ENCODE peak calls at places on chromosomes 13 and 19, in seven cellular contexts. I is kidney epithelial cell, T is HFFc6, O is PC-3, W is neural progenitor cell, G is neural crest cell, M is mammary epithelial cell. F is an unnamed sample.

GRCh38 chr19:4044927-4045557 is 21.7 kb downstream of the ZBTB7A start:
- DNase-seq in W (no peak), G (no peak), O (no peak), M (no peak), I (no peak), T (no peak), F (no peak)

GRCh38 chr19:52936151-52936957 is 13.1 kb upstream of the ZNF888 start:
- DNase-seq in O (no peak), M (no peak), W (no peak), T (no peak), G (no peak), I (no peak), F (no peak)

GRCh38 chr19:52516191-52516590 is 11.3 kb upstream of the ZNF808 start:
- DNase-seq in T (no peak), M (no peak), G (no peak), W (no peak), I (no peak), O (no peak), F (no peak)

GRCh38 chr19:53577968-53578367 is 40.0 kb downstream of the ZNF331 start:
- DNase-seq in O (no peak), M (no peak), G (no peak), I (no peak), T (no peak), W (no peak), F (no peak)

GRCh38 chr13:95267662-95268369 is 33.4 kb downstream of the ABCC4 start:
- DNase-seq in I (peak), G (no peak), W (no peak), O (peak), M (peak), T (peak), F (no peak)

GRCh38 chr13:44758595-44759221 is 182.6 kb upstream of the TSC22D1 start:
- DNase-seq in G (no peak), T (peak), O (peak), I (peak), W (no peak), M (peak), F (no peak)

GRCh38 chr13:40477623-40478608 is 188.5 kb downstream of the FOXO1 start:
- DNase-seq in O (no peak), W (peak), M (no peak), G (no peak), I (no peak), T (no peak), F (no peak)

GRCh38 chr19:33064117-33064777 is 441 bp downstream of the RHPN2 start:
- DNase-seq in T (no peak), O (peak), I (no peak), G (no peak), W (no peak), M (no peak), F (no peak)

GRCh38 chr13:28568286-28568685 is 73.4 kb upstream of the FLT1 start:
- DNase-seq in W (no peak), M (no peak), G (no peak), O (no peak), T (no peak), I (no peak), F (no peak)

GRCh38 chr19:8965887-8966286 is 44.3 kb downstream of the MUC16 start:
- DNase-seq in G (no peak), M (no peak), T (no peak), I (no peak), O (no peak), W (no peak), F (no peak)

GRCh38 chr19:2138061-2138728 is 13.2 kb downstream of the AP3D1 start:
- DNase-seq in T (no peak), G (no peak), M (no peak), I (no peak), O (no peak), W (no peak), F (no peak)

GRCh38 chr13:107203146-107203847 is 635.4 kb upstream of the ARGLU1 start:
- DNase-seq in M (no peak), W (peak), G (peak), I (no peak), T (peak), O (peak), F (peak)

GRCh38 chr13:79647518-79647917 is 166.6 kb downstream of the NDFIP2 start:
- DNase-seq in T (no peak), G (no peak), I (peak), M (peak), W (no peak), O (peak), F (no peak)

GRCh38 chr19:17775245-17775927 is 19.6 kb upstream of the B3GNT3 start:
- DNase-seq in T (peak), O (peak), M (no peak), G (peak), W (peak), I (no peak), F (no peak)

GRCh38 chr13:65454403-65454802 is 1775.7 kb downstream of the PCDH9 start:
- DNase-seq in M (no peak), G (no peak), O (no peak), W (no peak), T (no peak), I (no peak), F (no peak)

GRCh38 chr13:77492982-77493381 is 42.5 kb upstream of the SCEL start:
- DNase-seq in M (peak), O (peak), T (no peak), W (no peak), I (no peak), G (no peak), F (peak)

GRCh38 chr19:29526730-29527499 is 1.1 kb downstream of the VSTM2B start:
- DNase-seq in M (peak), T (no peak), G (no peak), O (no peak), I (no peak), W (peak), F (peak)

GRCh38 chr13:107374038-107374437 is 806.1 kb upstream of the ARGLU1 start:
- DNase-seq in M (no peak), T (no peak), G (no peak), O (no peak), I (no peak), W (no peak), F (no peak)

GRCh38 chr19:33193864-33194362 is at the start of gene LRP3:
- DNase-seq in I (no peak), G (peak), W (peak), T (no peak), O (peak), M (no peak), F (peak)

GRCh38 chr13:30841161-30841560 is 64.9 kb upstream of the MEDAG start:
- DNase-seq in I (peak), T (no peak), M (no peak), G (no peak), O (no peak), W (no peak), F (no peak)

GRCh38 chr13:21034602-21035190 is 26.7 kb downstream of the LATS2 start:
- DNase-seq in I (peak), T (no peak), W (peak), M (no peak), G (no peak), O (peak), F (no peak)

GRCh38 chr13:21674271-21675009 is 3.6 kb downstream of the FGF9 start:
- DNase-seq in I (no peak), G (peak), O (no peak), M (no peak), T (no peak), W (peak), F (no peak)

GRCh38 chr19:16825312-16826168 is 3.7 kb upstream of the SIN3B start:
- DNase-seq in T (peak), O (no peak), W (peak), G (no peak), M (peak), I (peak), F (no peak)

GRCh38 chr19:19259741-19260140 is 13.4 kb downstream of the TM6SF2 start:
- DNase-seq in W (peak), T (no peak), G (no peak), M (peak), I (no peak), O (peak), F (no peak)

GRCh38 chr13:51562011-51562671 is 22.1 kb upstream of the WDFY2 start:
- DNase-seq in T (no peak), G (no peak), I (no peak), W (no peak), O (no peak), M (no peak), F (no peak)

GRCh38 chr13:111031531-111031961 is 83.6 kb upstream of the ARHGEF7 start:
- DNase-seq in G (no peak), O (peak), M (peak), W (no peak), T (peak), I (no peak), F (no peak)

GRCh38 chr13:101140936-101141335 is 275.4 kb downstream of the NALCN start:
- DNase-seq in G (no peak), W (no peak), O (no peak), M (no peak), I (no peak), T (no peak), F (no peak)

GRCh38 chr13:101945435-101945834 is 456.4 kb downstream of the FGF14 start:
- DNase-seq in I (no peak), O (no peak), M (no peak), W (peak), T (no peak), G (no peak), F (no peak)

GRCh38 chr13:104483631-104484030 is 1417.4 kb upstream of the SLC10A2 start:
- DNase-seq in I (no peak), M (no peak), O (no peak), G (no peak), T (no peak), W (no peak), F (no peak)

GRCh38 chr19:6056801-6057650 is 53.3 kb downstream of the RFX2 start:
- DNase-seq in O (peak), M (peak), G (no peak), T (peak), I (peak), W (no peak), F (no peak)

GRCh38 chr13:35499131-35500051 is 22.9 kb upstream of the MAB21L1 start:
- DNase-seq in M (no peak), I (no peak), G (no peak), W (peak), O (no peak), T (no peak), F (no peak)

GRCh38 chr13:99626461-99627082 is 125.3 kb downstream of the TM9SF2 start:
- DNase-seq in I (peak), W (peak), T (peak), M (peak), O (peak), G (no peak), F (no peak)

GRCh38 chr19:37905936-37906867 is at the start of gene WDR87:
- DNase-seq in G (peak), T (peak), O (peak), M (peak), W (peak), I (no peak), F (peak)

GRCh38 chr13:49443327-49443688 is 556 bp downstream of the CAB39L start:
- DNase-seq in M (no peak), O (peak), G (no peak), T (no peak), I (no peak), W (peak), F (no peak)

GRCh38 chr19:19409235-19410030 is 4.0 kb downstream of the GATAD2A start:
- DNase-seq in T (no peak), I (no peak), M (peak), W (peak), O (peak), G (no peak), F (no peak)

GRCh38 chr13:112885782-112886268 is 83.2 kb upstream of the MCF2L start:
- DNase-seq in I (peak), M (peak), W (peak), O (peak), T (peak), G (peak), F (peak)

GRCh38 chr13:82076421-82076820 is 1735.5 kb upstream of the SPRY2 start:
- DNase-seq in O (no peak), T (no peak), W (no peak), M (no peak), G (no peak), I (no peak), F (no peak)

GRCh38 chr13:44765076-44765475 is 188.9 kb upstream of the TSC22D1 start:
- DNase-seq in M (no peak), T (no peak), G (no peak), I (no peak), O (no peak), W (peak), F (no peak)

GRCh38 chr19:8115805-8116396 is 33.5 kb downstream of the FBN3 start:
- DNase-seq in O (no peak), G (no peak), T (no peak), W (no peak), I (no peak), M (no peak), F (no peak)

GRCh38 chr13:75812751-75813181 is 176.6 kb downstream of the LMO7 start:
- DNase-seq in I (no peak), G (no peak), M (no peak), O (no peak), T (no peak), W (no peak), F (no peak)
- TF ChIP-seq CTCF in I (no peak), G (no peak), M (no peak), O (no peak), T (no peak), W (no peak), F (no peak)

GRCh38 chr19:47826800-47827199 is 5.1 kb downstream of the CRX start:
- DNase-seq in M (no peak), I (no peak), G (no peak), W (no peak), T (no peak), O (no peak), F (no peak)

GRCh38 chr19:47820410-47820809 is 1.3 kb upstream of the CRX start:
- DNase-seq in O (no peak), T (no peak), W (no peak), M (no peak), G (no peak), I (no peak), F (no peak)

GRCh38 chr19:47819841-47820244 is 1.9 kb upstream of the CRX start:
- DNase-seq in O (no peak), G (no peak), M (no peak), W (peak), I (no peak), T (no peak), F (peak)

GRCh38 chr19:47821460-47822020 is at the start of gene CRX:
- DNase-seq in G (no peak), T (no peak), I (no peak), O (no peak), W (peak), M (no peak), F (peak)

GRCh38 chr19:47824396-47824795 is 2.7 kb downstream of the CRX start:
- DNase-seq in G (no peak), T (no peak), W (no peak), I (no peak), M (no peak), O (no peak), F (no peak)
- TF ChIP-seq CTCF in G (no peak), T (no peak), W (peak), I (no peak), M (no peak), O (no peak), F (no peak)

DNA sequence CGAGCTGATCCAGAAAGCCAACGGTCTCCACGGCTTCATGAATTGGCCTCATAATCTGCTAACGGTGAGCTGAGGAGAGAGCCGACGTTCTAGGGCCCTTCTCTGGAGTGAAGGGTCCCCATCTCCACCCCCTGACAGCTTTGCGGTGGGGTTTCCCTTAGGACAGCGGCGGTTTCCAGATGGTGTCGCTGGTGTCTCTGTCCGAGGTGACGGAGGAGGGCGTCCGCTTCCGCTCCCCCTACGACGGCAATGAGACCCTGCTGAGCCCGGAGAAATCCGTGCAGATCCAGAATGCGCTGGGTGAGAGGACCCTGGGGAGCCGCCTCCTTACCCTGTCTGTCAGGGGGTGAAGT is 692 bp downstream of the QTRT1 start:
- DNase-seq in W (peak), G (peak), M (no peak), I (no peak), T (no peak), O (peak), F (peak)
- TF ChIP-seq CTCF in W (peak), G (no peak), M (no peak), I (no peak), T (no peak), O (peak), F (peak)

GRCh38 chr19:15448778-15449619 is 757 bp downstream of the WIZ start:
- DNase-seq in T (no peak), W (peak), I (no peak), M (no peak), O (no peak), G (no peak), F (no peak)
- TF ChIP-seq CTCF in T (peak), W (no peak), I (no peak), M (no peak), O (no peak), G (no peak), F (no peak)

DNA sequence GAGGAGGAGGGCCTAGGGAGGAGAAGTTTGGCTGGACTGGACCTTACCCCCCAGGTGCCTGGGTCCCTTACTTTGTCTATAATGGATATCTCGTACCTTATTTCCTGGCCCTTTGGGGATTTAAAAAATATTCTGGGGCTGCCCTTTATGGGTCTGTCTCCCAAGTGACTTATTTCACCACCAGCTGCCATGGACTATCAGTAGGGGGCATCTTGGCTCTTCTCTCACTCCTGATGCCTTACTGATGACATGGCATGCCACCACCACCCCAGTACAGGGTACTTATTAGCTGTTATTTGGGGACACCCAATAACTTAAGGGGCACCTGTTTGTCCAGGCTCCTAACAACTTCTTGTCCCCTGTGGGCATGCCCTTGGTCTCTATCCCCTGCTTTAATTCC is 38.0 kb downstream of the NFIX start:
- DNase-seq in W (no peak), G (no peak), T (no peak), I (no peak), M (no peak), O (peak), F (no peak)
- TF ChIP-seq CTCF in W (peak), G (no peak), T (peak), I (peak), M (peak), O (peak), F (peak)

GRCh38 chr19:45187421-45188100 is 9.0 kb downstream of the BLOC1S3 start:
- DNase-seq in I (no peak), T (no peak), O (peak), W (peak), M (no peak), G (no peak), F (peak)
- TF ChIP-seq CTCF in I (peak), T (peak), O (peak), W (peak), M (peak), G (peak), F (peak)

F was measured in D721Med.